ENCODE peak calls at places on chromosomes 6 and 20, in seven cellular contexts. M is AML-193, Y is psoas muscle, X is NCI-H226, F is anterior cingulate cortex, I is Right ventricle myocardium superior, N is fibroblast of mammary gland. O is an unnamed sample.

GRCh38 chr6:152293404-152293803 is 343.8 kb downstream of the SYNE1 start:
- DNase-seq in N (no peak), F (no peak), M (no peak), X (no peak), Y (peak; percentile 38), I (peak; percentile 51), O (no peak)

GRCh38 chr6:25320459-25320858 is 41.3 kb downstream of the CARMIL1 start:
- DNase-seq in X (peak; percentile 57), N (no peak), F (no peak), Y (no peak), M (no peak), I (no peak), O (no peak)

GRCh38 chr20:4119854-4120209 is 104.5 kb upstream of the RNF24 start:
- DNase-seq in Y (no peak), M (no peak), N (peak; percentile 78), I (no peak), X (peak; percentile 28), F (no peak), O (no peak)

GRCh38 chr6:169248521-169248971 is 5.1 kb downstream of the THBS2 start:
- DNase-seq in M (no peak), I (no peak), Y (no peak), N (no peak), F (no peak), X (no peak), O (no peak)

GRCh38 chr6:119661628-119662027 is 312.1 kb upstream of the MAN1A1 start:
- DNase-seq in X (no peak), N (no peak), M (no peak), I (no peak), F (no peak), Y (no peak), O (no peak)

GRCh38 chr6:125307964-125308615 is 6.3 kb upstream of the HDDC2 start:
- DNase-seq in X (no peak), M (no peak), N (no peak), I (no peak), Y (no peak), F (no peak), O (no peak)

GRCh38 chr6:115910147-115910546 is 150.5 kb downstream of the FRK start:
- DNase-seq in M (no peak), I (no peak), Y (no peak), N (no peak), F (no peak), X (no peak), O (no peak)

GRCh38 chr6:93300661-93301060 is 118.7 kb downstream of the EPHA7 start:
- DNase-seq in F (no peak), M (no peak), Y (no peak), N (no peak), I (no peak), X (no peak), O (no peak)

GRCh38 chr6:126534418-126534817 is 194.5 kb downstream of the CENPW start:
- DNase-seq in X (no peak), Y (no peak), I (no peak), M (no peak), F (no peak), N (no peak), O (no peak)

GRCh38 chr6:41011673-41012072 is 27.3 kb downstream of the UNC5CL start:
- DNase-seq in Y (no peak), I (no peak), F (no peak), N (no peak), X (no peak), M (no peak), O (no peak)

GRCh38 chr6:84007871-84008270 is 25.7 kb upstream of the MRAP2 start:
- DNase-seq in N (no peak), F (no peak), I (no peak), M (no peak), Y (no peak), X (no peak), O (no peak)

GRCh38 chr6:28648035-28648877 is 122.6 kb downstream of the GPX5 start:
- DNase-seq in M (no peak), F (peak; percentile 40), Y (no peak), I (no peak), X (peak; percentile 55), N (peak; percentile 83), O (no peak)

GRCh38 chr6:31878761-31879542 is at the start of gene SLC44A4:
- DNase-seq in X (no peak), I (no peak), F (no peak), M (no peak), Y (no peak), N (no peak), O (no peak)

GRCh38 chr20:31718952-31719643 is 3.6 kb downstream of the BCL2L1 start:
- DNase-seq in M (no peak), Y (no peak), I (no peak), X (no peak), F (no peak), N (no peak), O (peak; percentile 44)

GRCh38 chr6:42049116-42049809 is 1.1 kb upstream of the TAF8 start:
- DNase-seq in M (no peak), I (no peak), X (no peak), Y (peak; percentile 25), N (no peak), F (no peak), O (peak; percentile 31)

GRCh38 chr6:144286503-144287393 is 1.6 kb downstream of the UTRN start:
- DNase-seq in N (peak; percentile 93), F (no peak), Y (peak; percentile 74), X (peak; percentile 99), M (peak; percentile 61), I (peak; percentile 84), O (peak; percentile 81)